ENCODE peak calls at places on chromosomes 6 and 20, in six cellular contexts. H, W, C, I, S and P are unnamed samples.

GRCh38 chr6:72976389-72976900 is 248.9 kb downstream of the KHDC1L start:
- DNase-seq in C (no peak), W (no peak), S (no peak), H (no peak), I (no peak), P (no peak)

GRCh38 chr20:22339946-22340345 is 244.4 kb downstream of the FOXA2 start:
- DNase-seq in H (no peak), W (no peak), C (no peak), I (no peak), S (no peak), P (no peak)

GRCh38 chr6:90428514-90428913 is 131.9 kb upstream of the BACH2 start:
- DNase-seq in S (no peak), C (no peak), H (no peak), I (no peak), W (no peak), P (no peak)

GRCh38 chr20:652611-653109 is 340 bp downstream of the SRXN1 start:
- DNase-seq in H (no peak), W (peak), I (peak), S (no peak), C (peak), P (no peak)

GRCh38 chr6:140744648-140745320 is 1370.3 kb upstream of the CITED2 start:
- DNase-seq in S (no peak), H (no peak), I (peak), W (peak), C (no peak), P (no peak)

GRCh38 chr6:72286911-72287311 is 335.0 kb upstream of the KCNQ5 start:
- DNase-seq in S (no peak), C (no peak), H (no peak), I (peak), W (peak), P (no peak)

GRCh38 chr6:14682821-14683220 is 563.0 kb upstream of the JARID2 start:
- DNase-seq in S (no peak), W (peak), C (no peak), H (no peak), I (peak), P (no peak)

GRCh38 chr6:25041676-25042598 is 106.2 kb upstream of the RIPOR2 start:
- DNase-seq in W (no peak), S (no peak), H (peak), C (peak), I (no peak), P (no peak)

GRCh38 chr6:40912158-40912946 is 126.7 kb downstream of the UNC5CL start:
- DNase-seq in C (peak), H (peak), W (peak), S (no peak), I (peak), P (peak)

GRCh38 chr6:39553811-39554802 is 171.1 kb downstream of the KIF6 start:
- DNase-seq in H (no peak), I (no peak), C (peak), S (no peak), W (peak), P (no peak)

GRCh38 chr6:68559716-68560115 is 75.4 kb upstream of the ADGRB3 start:
- DNase-seq in W (no peak), S (no peak), C (peak), H (no peak), I (peak), P (peak)

GRCh38 chr6:105896052-105896820 is 189.9 kb upstream of the PRDM1 start:
- DNase-seq in H (no peak), S (no peak), I (no peak), W (peak), C (no peak), P (no peak)

GRCh38 chr6:51335543-51335942 is 516.9 kb downstream of the TFAP2B start:
- DNase-seq in H (no peak), S (no peak), W (no peak), I (no peak), C (no peak), P (no peak)

GRCh38 chr6:134491473-134491872 is 173.6 kb upstream of the SGK1 start:
- DNase-seq in I (peak), W (peak), C (no peak), S (no peak), H (no peak), P (no peak)

GRCh38 chr6:11538049-11538798 is 675 bp downstream of the TMEM170B start:
- DNase-seq in I (peak), H (peak), W (peak), S (peak), C (peak), P (peak)

GRCh38 chr6:151389640-151390275 is 1.6 kb downstream of the ZBTB2 start:
- DNase-seq in H (peak), S (no peak), C (no peak), W (peak), I (peak), P (peak)

GRCh38 chr20:31693987-31694661 is 28.5 kb downstream of the BCL2L1 start:
- DNase-seq in I (no peak), C (peak), S (no peak), H (no peak), W (no peak), P (no peak)

GRCh38 chr6:156963712-156964700 is 186.8 kb downstream of the ARID1B start:
- DNase-seq in C (no peak), I (peak), H (peak), W (peak), S (no peak), P (peak)

GRCh38 chr6:165573671-165574070 is 89.4 kb downstream of the PDE10A start:
- DNase-seq in S (no peak), C (peak), I (peak), W (peak), H (no peak), P (peak)

GRCh38 chr6:82877213-82878195 is 188.1 kb downstream of the UBE3D start:
- DNase-seq in H (no peak), C (no peak), S (no peak), W (peak), I (no peak), P (no peak)

GRCh38 chr6:35093118-35093445 is 48.1 kb downstream of the TCP11 start:
- DNase-seq in C (no peak), S (no peak), W (no peak), I (no peak), H (no peak), P (no peak)

GRCh38 chr6:114172861-114173260 is 170.0 kb downstream of the HS3ST5 start:
- DNase-seq in W (no peak), S (no peak), I (no peak), H (no peak), C (no peak), P (no peak)

GRCh38 chr20:36173451-36173933 is 19.0 kb downstream of the EPB41L1 start:
- DNase-seq in W (peak), H (no peak), S (no peak), I (no peak), C (peak), P (peak)

GRCh38 chr20:62818592-62819493 is 2.0 kb downstream of the COL9A3 start:
- DNase-seq in S (no peak), H (no peak), C (no peak), W (peak), I (no peak), P (peak)

GRCh38 chr6:50271266-50271665 is 221.5 kb upstream of the DEFB112 start:
- DNase-seq in I (peak), S (no peak), H (no peak), W (no peak), C (no peak), P (no peak)

GRCh38 chr6:57313009-57313408 is 4.4 kb upstream of the PRIM2 start:
- DNase-seq in C (no peak), H (no peak), S (no peak), I (no peak), W (no peak), P (no peak)